ENCODE peak calls at places on chromosomes 3 and 15, in six cellular contexts. F, T, J, N, I and E are unnamed samples.

GRCh38 chr3:120192159-120192558 is 92.9 kb downstream of the GPR156 start:
- DNase-seq in F (no peak), T (no peak), J (no peak), N (no peak), I (no peak), E (no peak)

GRCh38 chr3:106514431-106514830 is 645.6 kb upstream of the CBLB start:
- DNase-seq in F (no peak), T (no peak), J (no peak), N (no peak), I (no peak), E (no peak)

GRCh38 chr15:78804391-78804792 is 6.9 kb downstream of the ADAMTS7 start:
- DNase-seq in F (no peak), T (no peak), J (no peak), N (no peak), I (no peak), E (no peak)

GRCh38 chr3:118988198-118988842 is 46.3 kb downstream of the IGSF11 start:
- DNase-seq in F (no peak), T (no peak), J (no peak), N (no peak), I (no peak), E (no peak)

GRCh38 chr3:111936967-111937366 is 41.9 kb upstream of the ABHD10 start:
- DNase-seq in F (no peak), T (no peak), J (no peak), N (no peak), I (no peak), E (no peak)

GRCh38 chr15:51649659-51650521 is 27.3 kb upstream of the DMXL2 start:
- DNase-seq in F (peak; percentile 45), T (no peak), J (peak; percentile 73), N (peak; percentile 62), I (peak; percentile 75), E (peak; percentile 49)

GRCh38 chr3:157135671-157136396 is 24.1 kb downstream of the CCNL1 start:
- DNase-seq in F (no peak), T (no peak), J (peak; percentile 45), N (no peak), I (peak; percentile 67), E (no peak)

GRCh38 chr15:22253676-22254408 is 173.5 kb downstream of the OR4M2 start:
- DNase-seq in F (no peak), T (no peak), J (no peak), N (peak; percentile 63), I (no peak), E (no peak)

GRCh38 chr3:114093596-114093995 is 37.1 kb downstream of the QTRT2 start:
- DNase-seq in F (no peak), T (no peak), J (peak; percentile 10), N (no peak), I (peak; percentile 53), E (peak; percentile 57)

GRCh38 chr3:184604039-184604955 is 42.7 kb downstream of the EPHB3 start:
- DNase-seq in F (no peak), T (no peak), J (peak; percentile 80), N (peak; percentile 64), I (no peak), E (no peak)

GRCh38 chr15:64685230-64685886 is 90.0 kb downstream of the RBPMS2 start:
- DNase-seq in F (no peak), T (no peak), J (no peak), N (no peak), I (no peak), E (no peak)

GRCh38 chr3:108085821-108086350 is 4.9 kb downstream of the CD47 start:
- DNase-seq in F (no peak), T (no peak), J (no peak), N (no peak), I (no peak), E (no peak)

GRCh38 chr3:24450142-24450932 is 44.3 kb downstream of the THRB start:
- DNase-seq in F (no peak), T (no peak), J (no peak), N (no peak), I (no peak), E (no peak)

GRCh38 chr3:187367561-187368103 is 553 bp upstream of the RTP4 start:
- DNase-seq in F (peak; percentile 8), T (peak; percentile 13), J (no peak), N (no peak), I (no peak), E (no peak)

GRCh38 chr15:52558196-52558595 is 10.6 kb downstream of the ARPP19 start:
- DNase-seq in F (peak; percentile 61), T (no peak), J (no peak), N (no peak), I (peak; percentile 18), E (no peak)

GRCh38 chr3:155302891-155303290 is 9.4 kb upstream of the STRIT1 start:
- DNase-seq in F (no peak), T (no peak), J (no peak), N (no peak), I (no peak), E (no peak)

GRCh38 chr3:151087648-151088047 is 2.2 kb downstream of the MED12L start:
- DNase-seq in F (no peak), T (no peak), J (no peak), N (no peak), I (no peak), E (no peak)

GRCh38 chr3:158330820-158331219 is 220.9 kb downstream of the RSRC1 start:
- DNase-seq in F (no peak), T (no peak), J (no peak), N (no peak), I (no peak), E (no peak)

GRCh38 chr3:99366663-99367429 is 271.5 kb upstream of the COL8A1 start:
- DNase-seq in F (no peak), T (no peak), J (no peak), N (no peak), I (no peak), E (no peak)

GRCh38 chr3:5252111-5252510 is 64.6 kb downstream of the EDEM1 start:
- DNase-seq in F (no peak), T (no peak), J (no peak), N (no peak), I (no peak), E (no peak)

GRCh38 chr3:117600112-117600511 is 890.5 kb downstream of the TUSC7 start:
- DNase-seq in F (peak; percentile 40), T (no peak), J (no peak), N (no peak), I (no peak), E (no peak)

GRCh38 chr3:134697830-134698699 is 47.2 kb upstream of the KY start:
- DNase-seq in F (no peak), T (no peak), J (no peak), N (no peak), I (no peak), E (no peak)

GRCh38 chr3:154571827-154572226 is 141.8 kb upstream of the GPR149 start:
- DNase-seq in F (no peak), T (no peak), J (no peak), N (no peak), I (no peak), E (no peak)

GRCh38 chr3:194486540-194487288 is at the start of gene ATP13A3:
- DNase-seq in F (peak; percentile 96), T (peak; percentile 92), J (peak; percentile 93), N (peak; percentile 98), I (peak; percentile 65), E (peak; percentile 84)
- TF ChIP-seq CTCF in F (no peak), T (no peak), J (no peak), N (peak; percentile 5), I (no peak), E (no peak)

DNA sequence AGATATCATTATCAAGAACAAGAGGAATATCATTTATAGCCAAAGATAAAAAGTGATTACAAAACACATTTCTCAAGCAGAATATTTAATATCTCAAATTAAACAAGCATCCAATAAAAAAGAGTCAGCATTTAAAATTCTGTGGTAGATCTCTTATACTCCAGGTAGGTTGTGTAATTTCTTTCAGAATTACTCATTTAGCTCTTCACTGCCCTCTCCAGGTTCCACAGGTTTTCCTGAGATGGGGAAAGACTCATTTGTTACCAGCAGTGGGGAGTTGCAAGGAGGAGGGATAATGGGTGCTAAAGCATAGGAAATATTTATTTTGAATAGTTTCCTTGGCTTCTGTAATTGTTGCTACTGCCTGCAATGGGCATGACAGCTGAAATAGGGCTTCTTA is 83.1 kb upstream of the RASGRP1 start:
- DNase-seq in F (no peak), T (no peak), J (peak; percentile 24), N (no peak), I (no peak), E (no peak)
- TF ChIP-seq CTCF in F (no peak), T (no peak), J (peak; percentile 47), N (no peak), I (peak; percentile 44), E (peak; percentile 13)

GRCh38 chr15:43517354-43518072 is at the start of gene MAP1A:
- DNase-seq in F (no peak), T (peak; percentile 60), J (peak; percentile 85), N (peak; percentile 47), I (peak; percentile 16), E (peak; percentile 48)
- TF ChIP-seq CTCF in F (no peak), T (no peak), J (no peak), N (no peak), I (no peak), E (no peak)

GRCh38 chr3:57464801-57465200 is 79.3 kb downstream of the DNAH12 start:
- DNase-seq in F (no peak), T (no peak), J (peak; percentile 4), N (no peak), I (no peak), E (no peak)
- TF ChIP-seq CTCF in F (no peak), T (no peak), J (peak; percentile 24), N (no peak), I (peak; percentile 30), E (no peak)

GRCh38 chr3:192918275-192918588 is 576 bp upstream of the MB21D2 start:
- DNase-seq in F (no peak), T (no peak), J (no peak), N (no peak), I (no peak), E (no peak)
- TF ChIP-seq CTCF in F (peak; percentile 24), T (peak; percentile 18), J (no peak), N (no peak), I (no peak), E (no peak)

GRCh38 chr3:8846176-8846575 is 76.8 kb upstream of the OXTR start:
- DNase-seq in F (no peak), T (no peak), J (no peak), N (no peak), I (no peak), E (no peak)
- TF ChIP-seq CTCF in F (no peak), T (no peak), J (no peak), N (no peak), I (no peak), E (no peak)

GRCh38 chr3:83230841-83231240 is 1469.4 kb upstream of the GBE1 start:
- DNase-seq in F (no peak), T (no peak), J (no peak), N (no peak), I (no peak), E (no peak)

GRCh38 chr3:83230376-83230775 is 1468.9 kb upstream of the GBE1 start:
- DNase-seq in F (no peak), T (no peak), J (no peak), N (no peak), I (no peak), E (no peak)

GRCh38 chr3:83235180-83235814 is 1473.9 kb upstream of the GBE1 start:
- DNase-seq in F (no peak), T (no peak), J (no peak), N (no peak), I (no peak), E (no peak)

DNA sequence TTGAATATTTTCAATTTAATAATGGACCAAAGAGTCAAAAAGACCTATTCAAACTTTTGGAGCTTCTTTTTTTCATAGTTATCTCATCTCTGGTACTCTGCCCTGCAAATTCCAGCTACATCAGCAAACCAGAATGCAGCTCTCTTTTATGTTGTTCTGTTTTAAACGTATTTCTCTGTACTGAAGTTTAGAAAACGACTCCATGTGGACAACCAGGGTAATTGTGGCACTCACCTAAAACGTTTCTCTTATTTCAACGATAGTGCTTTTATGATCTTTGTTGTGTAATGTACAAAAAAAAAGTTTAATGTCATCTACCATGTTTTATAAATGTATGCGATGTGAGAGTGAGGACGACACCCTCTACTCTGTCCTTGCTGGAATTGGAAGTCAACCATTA is 1472.3 kb upstream of the GBE1 start:
- DNase-seq in F (no peak), T (no peak), J (no peak), N (no peak), I (no peak), E (no peak)
- TF ChIP-seq CTCF in F (no peak), T (no peak), J (no peak), N (no peak), I (no peak), E (no peak)